ENCODE peak calls at places on chromosome 16, in nine cellular contexts. H is endothelial cell of umbilical vein; B is EL; S is hypothalamus; D is AG04450; P is NK-92 treated with Interleukin-12 subunit alpha and Interleukin-12 subunit beta, amount 100 ng/mL, for 24 hours; Q is tibial nerve; V is T-cell; F is naive thymus-derived CD8-positive, alpha-beta T cell. K is an unnamed sample.

GRCh38 chr16:89993971-89994370 is 25.3 kb downstream of the DBNDD1 start:
- DNase-seq in B (no peak), H (no peak), V (no peak), S (no peak), F (no peak), Q (no peak), D (no peak), P (no peak), K (no peak)

GRCh38 chr16:81185416-81185815 is 53.1 kb upstream of the BCO1 start:
- DNase-seq in V (no peak), H (no peak), S (peak; percentile 69), Q (no peak), D (no peak), F (no peak), P (no peak), B (no peak), K (no peak)

GRCh38 chr16:80404847-80405246 is 135.9 kb upstream of the DYNLRB2 start:
- DNase-seq in V (no peak), B (no peak), P (no peak), Q (no peak), H (no peak), S (no peak), D (no peak), F (no peak), K (no peak)

GRCh38 chr16:15464401-15465186 is 30.2 kb downstream of the BMERB1 start:
- DNase-seq in S (no peak), V (no peak), F (no peak), P (no peak), Q (no peak), D (no peak), H (no peak), B (no peak), K (no peak)

GRCh38 chr16:71645450-71645849 is 19.5 kb downstream of the MARVELD3 start:
- DNase-seq in Q (no peak), P (no peak), V (no peak), H (no peak), B (peak; percentile 33), S (no peak), D (no peak), F (no peak), K (no peak)

GRCh38 chr16:20385844-20386832 is 18.4 kb downstream of the PDILT start:
- DNase-seq in P (peak; percentile 4), B (peak; percentile 36), F (peak; percentile 4), V (peak; percentile 21), Q (peak; percentile 55), H (peak; percentile 40), S (peak; percentile 60), D (peak; percentile 6), K (peak; percentile 62)

GRCh38 chr16:21611546-21612384 is 12.4 kb downstream of the METTL9 start:
- DNase-seq in H (no peak), P (no peak), V (no peak), D (no peak), B (no peak), Q (no peak), F (no peak), S (no peak), K (no peak)

GRCh38 chr16:70730944-70731343 is 45.1 kb upstream of the MTSS2 start:
- DNase-seq in P (no peak), Q (no peak), F (no peak), V (no peak), D (no peak), B (no peak), S (no peak), H (no peak), K (no peak)

GRCh38 chr16:23104032-23104955 is 45.0 kb downstream of the USP31 start:
- DNase-seq in Q (no peak), F (no peak), V (no peak), P (no peak), B (no peak), D (no peak), S (no peak), H (no peak), K (no peak)

GRCh38 chr16:87057291-87057881 is 259.8 kb downstream of the C16orf95 start:
- DNase-seq in B (no peak), F (no peak), P (no peak), V (no peak), Q (no peak), S (no peak), H (no peak), D (no peak), K (no peak)

GRCh38 chr16:78522327-78522726 is 422.9 kb downstream of the WWOX start:
- DNase-seq in B (no peak), D (no peak), P (no peak), H (no peak), V (no peak), Q (no peak), F (no peak), S (no peak), K (no peak)

GRCh38 chr16:67540756-67541155 is 12.1 kb downstream of the RIPOR1 start:
- DNase-seq in V (no peak), B (no peak), H (no peak), P (no peak), S (no peak), F (no peak), Q (no peak), D (no peak), K (no peak)

GRCh38 chr16:81472391-81472790 is 27.8 kb downstream of the CMIP start:
- DNase-seq in D (no peak), H (no peak), S (no peak), P (no peak), Q (no peak), V (no peak), B (no peak), F (no peak), K (no peak)

GRCh38 chr16:2033057-2033911 is 6.6 kb downstream of the NHERF2 start:
- DNase-seq in H (peak; percentile 70), F (no peak), D (no peak), Q (peak; percentile 38), B (peak; percentile 80), P (no peak), V (no peak), S (peak; percentile 91), K (peak; percentile 80)

GRCh38 chr16:88976359-88977027 is 514 bp downstream of the CBFA2T3 start:
- DNase-seq in V (no peak), B (no peak), D (no peak), Q (no peak), H (no peak), S (no peak), P (no peak), F (no peak), K (no peak)

GRCh38 chr16:85437161-85438052 is 175.7 kb upstream of the GSE1 start:
- DNase-seq in F (no peak), D (no peak), H (no peak), P (no peak), Q (no peak), B (no peak), V (no peak), S (no peak), K (no peak)

GRCh38 chr16:50103764-50104163 is 38.0 kb downstream of the HEATR3 start:
- DNase-seq in D (no peak), Q (no peak), S (no peak), P (no peak), V (no peak), B (peak; percentile 40), F (no peak), H (no peak), K (no peak)

GRCh38 chr16:71409038-71409775 is 32.6 kb downstream of the TLE7 start:
- DNase-seq in Q (no peak), V (no peak), P (no peak), H (no peak), S (no peak), D (no peak), F (no peak), B (no peak), K (no peak)

GRCh38 chr16:10103096-10103495 is 79.1 kb downstream of the GRIN2A start:
- DNase-seq in Q (no peak), B (peak; percentile 67), V (no peak), F (no peak), D (no peak), H (no peak), S (no peak), P (no peak), K (no peak)

GRCh38 chr16:84890427-84890826 is 70.6 kb downstream of the CRISPLD2 start:
- DNase-seq in F (no peak), V (no peak), Q (no peak), P (no peak), H (no peak), S (no peak), D (no peak), B (no peak), K (no peak)

GRCh38 chr16:1333149-1333812 is at the start of gene BAIAP3:
- DNase-seq in B (no peak), H (no peak), D (no peak), P (no peak), S (peak; percentile 36), Q (no peak), V (no peak), F (peak; percentile 26), K (no peak)

GRCh38 chr16:58102665-58103427 is 26.3 kb downstream of the CFAP20 start:
- DNase-seq in Q (no peak), F (no peak), D (no peak), V (no peak), P (no peak), S (no peak), B (no peak), H (no peak), K (no peak)

GRCh38 chr16:57621521-57622268 is 6.7 kb upstream of the ADGRG1 start:
- DNase-seq in Q (no peak), D (no peak), H (no peak), S (no peak), P (no peak), F (no peak), B (no peak), V (no peak), K (no peak)

GRCh38 chr16:1363501-1364041 is 11.8 kb downstream of the GNPTG start:
- DNase-seq in B (no peak), S (peak; percentile 9), P (no peak), F (peak; percentile 45), H (peak; percentile 41), V (peak; percentile 54), D (no peak), Q (peak; percentile 11), K (no peak)

GRCh38 chr16:69823831-69824563 is 61.9 kb downstream of the WWP2 start:
- DNase-seq in H (peak; percentile 27), Q (no peak), F (no peak), D (no peak), P (no peak), B (no peak), S (no peak), V (no peak), K (no peak)